ENCODE peak calls at places on chromosomes 16 and 17, in six cellular contexts. G is HCT116, R is SK-N-SH, X is HepG2, P is GM12878, V is H1. Y is an unnamed sample.
A peak's percentile ranks its signal among the peaks of the same experiment; 100 is the strongest.

GRCh38 chr16:58508671-58509251 is 6.6 kb upstream of the SETD6 start:
- DNase-seq in G (no peak), R (no peak), X (no peak), P (no peak), V (no peak), Y (no peak)

GRCh38 chr16:67967183-67967955 is 1.1 kb downstream of the SLC12A4 start:
- DNase-seq in G (no peak), R (no peak), X (no peak), P (no peak), V (no peak), Y (no peak)

GRCh38 chr16:278863-279366 is 1.5 kb upstream of the ARHGDIG start:
- DNase-seq in G (no peak), R (no peak), X (peak; percentile 12), P (peak; percentile 8), V (no peak), Y (peak; percentile 2)

GRCh38 chr17:81313776-81314409 is 18.8 kb upstream of the SLC38A10 start:
- DNase-seq in G (no peak), R (no peak), X (no peak), P (no peak), V (no peak), Y (no peak)

GRCh38 chr17:63985387-63986140 is 12.6 kb upstream of the PRR29 start:
- DNase-seq in G (no peak), R (no peak), X (no peak), P (no peak), V (peak; percentile 62), Y (no peak)

GRCh38 chr17:50918071-50918932 is 52.1 kb upstream of the TOB1 start:
- DNase-seq in G (no peak), R (no peak), X (no peak), P (no peak), V (no peak), Y (no peak)

GRCh38 chr16:24635900-24636610 is 93.4 kb upstream of the TNRC6A start:
- DNase-seq in G (no peak), R (peak; percentile 83), X (no peak), P (no peak), V (no peak), Y (peak; percentile 99)

GRCh38 chr16:85187002-85187401 is 74.7 kb upstream of the CIBAR2 start:
- DNase-seq in G (no peak), R (no peak), X (no peak), P (no peak), V (no peak), Y (no peak)

GRCh38 chr17:75628425-75628824 is 4.8 kb upstream of the SMIM5 start:
- DNase-seq in G (no peak), R (no peak), X (no peak), P (no peak), V (no peak), Y (no peak)

GRCh38 chr16:88409296-88410065 is 26.7 kb downstream of the ZNF469 start:
- DNase-seq in G (no peak), R (no peak), X (no peak), P (no peak), V (no peak), Y (no peak)

GRCh38 chr16:50680907-50681885 is at the start of gene SNX20:
- DNase-seq in G (no peak), R (no peak), X (no peak), P (peak; percentile 63), V (no peak), Y (no peak)

GRCh38 chr16:2142942-2143868 is 5.2 kb upstream of the RAB26 start:
- DNase-seq in G (no peak), R (no peak), X (no peak), P (no peak), V (peak; percentile 49), Y (no peak)

DNA sequence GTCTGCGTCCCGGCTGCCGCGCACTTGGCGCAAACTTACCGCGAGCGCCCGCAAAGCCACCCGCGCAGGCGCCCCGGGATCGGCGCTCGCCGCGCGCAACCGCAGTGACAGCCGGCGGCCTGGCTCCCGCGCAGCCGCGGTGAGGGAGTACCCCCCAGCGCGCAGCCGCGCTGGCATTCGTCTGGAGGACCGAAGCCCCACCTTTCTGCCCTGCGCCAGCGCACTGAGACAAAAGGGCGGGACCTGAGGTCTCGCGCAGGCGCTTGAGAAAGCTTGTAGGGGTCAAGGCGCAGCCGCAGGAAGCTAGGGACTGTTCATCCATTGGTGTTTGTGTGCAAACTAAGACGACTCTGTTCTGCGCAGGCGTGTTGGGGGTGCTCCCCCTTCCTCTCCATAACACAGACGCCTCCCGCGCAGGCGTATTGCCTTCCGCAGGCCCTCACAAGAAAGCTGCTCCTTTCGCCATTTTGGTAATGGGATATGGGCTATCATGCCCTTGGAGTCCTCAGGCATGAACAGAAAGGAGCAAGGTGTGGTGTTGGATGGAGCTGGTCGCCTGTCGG is at the start of gene PHF12:
- DNase-seq in G (peak; percentile 100), R (peak; percentile 97), X (peak; percentile 100), P (peak; percentile 99), V (peak; percentile 97), Y (peak; percentile 100)
- TF ChIP-seq POLR2AphosphoS5 in G (peak; percentile 74), R (peak; percentile 49), X (peak; percentile 56), P (peak; percentile 73), V (no peak), Y (peak; percentile 39)

DNA sequence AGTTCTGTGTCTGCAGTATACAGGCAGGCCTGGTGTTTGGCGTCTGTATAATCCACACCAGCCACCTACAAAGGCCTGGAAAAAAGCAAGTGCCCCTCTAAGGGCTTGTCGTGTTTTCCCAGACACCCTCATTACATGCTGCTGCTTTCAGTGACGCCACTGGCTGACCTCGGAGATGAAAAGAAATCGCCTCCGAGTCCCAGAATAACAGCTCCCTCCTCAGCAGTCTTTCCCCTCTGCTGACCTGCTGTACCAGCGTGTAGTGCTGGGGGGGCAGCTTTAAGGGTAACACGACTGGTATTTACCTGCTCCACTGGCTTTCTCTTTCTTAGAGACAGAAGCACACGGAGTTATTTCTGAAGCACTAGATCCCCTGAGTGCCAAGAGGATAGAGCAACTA is 296.8 kb downstream of the GRIN2A start:
- DNase-seq in G (no peak), R (no peak), X (no peak), P (no peak), V (no peak), Y (no peak)
- H3K9ac ChIP-seq in G (no peak overlapping the region), R (no peak overlapping the region), X (no peak overlapping the region), P (no peak overlapping the region), V (no peak overlapping the region), Y (no peak overlapping the region)

GRCh38 chr16:73037331-73037745 is 10.6 kb downstream of the ZFHX3 start:
- DNase-seq in G (no peak), R (peak; percentile 61), X (no peak), P (no peak), V (no peak), Y (no peak)
- TF ChIP-seq POLR2AphosphoS5 in G (no peak), R (no peak), X (no peak), P (no peak), V (no peak), Y (no peak)

GRCh38 chr16:8943001-8943763 is 20.5 kb downstream of the USP7 start:
- DNase-seq in G (no peak), R (no peak), X (no peak), P (no peak), V (no peak), Y (no peak)

GRCh38 chr16:8946544-8946943 is 17.2 kb downstream of the USP7 start:
- DNase-seq in G (no peak), R (no peak), X (no peak), P (no peak), V (no peak), Y (no peak)

GRCh38 chr16:8944113-8944765 is 19.5 kb downstream of the USP7 start:
- DNase-seq in G (no peak), R (no peak), X (no peak), P (peak; percentile 58), V (no peak), Y (no peak)

GRCh38 chr16:8948069-8948593 is 15.6 kb downstream of the USP7 start:
- DNase-seq in G (no peak), R (no peak), X (no peak), P (no peak), V (no peak), Y (no peak)

GRCh38 chr16:8945626-8946296 is 17.9 kb downstream of the USP7 start:
- DNase-seq in G (no peak), R (no peak), X (no peak), P (no peak), V (no peak), Y (no peak)
- H3K9ac ChIP-seq in G (no peak overlapping the region), R (no peak overlapping the region), X (no peak overlapping the region), P (no peak overlapping the region), V (no peak overlapping the region), Y (no peak overlapping the region)

GRCh38 chr17:47686276-47686635 is 7.7 kb upstream of the TBKBP1 start:
- DNase-seq in G (no peak), R (no peak), X (no peak), P (no peak), V (no peak), Y (no peak)

GRCh38 chr17:47686661-47687327 is 7.2 kb upstream of the TBKBP1 start:
- DNase-seq in G (no peak), R (no peak), X (peak; percentile 90), P (no peak), V (no peak), Y (no peak)

GRCh38 chr17:47685556-47686275 is 8.2 kb upstream of the TBKBP1 start:
- DNase-seq in G (no peak), R (no peak), X (no peak), P (no peak), V (no peak), Y (no peak)

GRCh38 chr17:47687748-47688147 is 6.2 kb upstream of the TBKBP1 start:
- DNase-seq in G (no peak), R (peak; percentile 27), X (no peak), P (no peak), V (peak; percentile 63), Y (no peak)

GRCh38 chr17:47687328-47687690 is 6.7 kb upstream of the TBKBP1 start:
- DNase-seq in G (no peak), R (no peak), X (no peak), P (no peak), V (no peak), Y (no peak)
- TF ChIP-seq POLR2AphosphoS5 in G (no peak), R (peak; percentile 3), X (no peak), P (no peak), V (no peak), Y (no peak)

Y was measured in SK-N-MC.